ENCODE peak calls at places on chromosomes 12 and 14, in four cellular contexts. J, C, T and R are unnamed samples.

GRCh38 chr12:89856431-89856830 is 147.8 kb upstream of the ATP2B1 start:
- DNase-seq in C (no peak), J (peak), T (no peak), R (no peak)

GRCh38 chr12:125220404-125221273 is 155.4 kb downstream of the AACS start:
- DNase-seq in T (no peak), J (no peak), C (peak), R (no peak)

GRCh38 chr12:64618953-64619590 is 8.8 kb downstream of the RASSF3 start:
- DNase-seq in J (peak), C (no peak), T (no peak), R (no peak)

GRCh38 chr14:21924479-21924878 is 250.9 kb upstream of the OR4E1 start:
- DNase-seq in C (no peak), J (peak), T (no peak), R (no peak)

GRCh38 chr12:47082963-47083621 is 3.3 kb upstream of the AMIGO2 start:
- DNase-seq in C (no peak), J (no peak), T (no peak), R (no peak)

GRCh38 chr14:58488550-58488949 is 61.0 kb downstream of the KIAA0586 start:
- DNase-seq in T (no peak), J (no peak), C (no peak), R (no peak)

GRCh38 chr14:35395283-35395682 is 9.3 kb downstream of the NFKBIA start:
- DNase-seq in C (no peak), J (no peak), T (no peak), R (no peak)

GRCh38 chr14:33014710-33015109 is 76.0 kb downstream of the NPAS3 start:
- DNase-seq in J (no peak), T (no peak), C (no peak), R (no peak)

GRCh38 chr12:100745378-100746071 is 49.1 kb upstream of the ANO4 start:
- DNase-seq in C (no peak), T (no peak), J (no peak), R (no peak)

GRCh38 chr14:74548881-74549280 is 55.3 kb downstream of the ISCA2 start:
- DNase-seq in T (no peak), J (no peak), C (no peak), R (no peak)

GRCh38 chr12:26810330-26810729 is 22.7 kb downstream of the ITPR2 start:
- DNase-seq in T (no peak), C (no peak), J (no peak), R (no peak)

GRCh38 chr14:58822856-58823255 is 185.1 kb downstream of the DACT1 start:
- DNase-seq in C (no peak), T (no peak), J (no peak), R (no peak)

GRCh38 chr12:16606201-16606849 is 363 bp upstream of the LMO3 start:
- DNase-seq in J (no peak), C (peak), T (no peak), R (no peak)

GRCh38 chr12:62270872-62271271 is 10.7 kb downstream of the USP15 start:
- DNase-seq in J (no peak), T (no peak), C (no peak), R (no peak)

GRCh38 chr14:63747836-63748235 is 20.0 kb upstream of the SGPP1 start:
- DNase-seq in J (no peak), C (no peak), T (no peak), R (no peak)

GRCh38 chr14:63757211-63757610 is 29.3 kb upstream of the SGPP1 start:
- DNase-seq in T (no peak), J (no peak), C (no peak), R (no peak)

GRCh38 chr14:63752449-63753169 is 24.7 kb upstream of the SGPP1 start:
- DNase-seq in T (no peak), J (no peak), C (no peak), R (peak)
- TF ChIP-seq FOXK2 in T (no peak), J (no peak), C (no peak), R (no peak)

DNA sequence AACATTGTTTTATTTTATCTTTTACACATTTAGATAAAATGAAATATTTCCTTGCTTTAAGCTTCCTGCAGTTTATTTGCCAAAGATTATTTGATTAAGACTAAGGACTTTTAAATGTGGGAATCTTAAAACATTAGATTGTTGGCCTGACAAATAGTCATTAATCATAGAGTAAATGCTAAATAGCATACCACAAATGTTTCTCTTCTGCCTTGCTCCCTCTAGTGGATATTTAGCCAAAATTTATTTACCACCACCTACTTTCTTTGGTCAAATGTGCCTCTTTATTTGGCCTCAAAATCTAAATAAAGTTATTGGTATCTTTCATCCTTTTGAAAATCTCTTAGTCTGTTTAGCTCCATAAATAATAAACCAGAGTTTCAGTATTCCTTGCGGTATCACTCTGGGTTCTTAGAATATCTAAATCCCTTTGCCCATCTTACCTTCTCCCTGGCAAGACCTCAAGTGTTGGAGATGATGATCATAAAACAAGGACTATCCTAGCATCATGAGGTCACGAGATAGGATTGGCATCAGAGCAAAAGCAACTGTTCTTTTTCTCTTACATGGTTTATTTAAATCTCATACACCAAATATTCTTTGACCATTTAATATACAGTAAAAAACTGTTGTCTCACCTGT is 150.6 kb upstream of the AEBP2 start:
- DNase-seq in J (no peak), C (peak), T (peak), R (peak)
- TF ChIP-seq FOXK2 in J (no peak), C (no peak), T (no peak), R (no peak)

GRCh38 chr12:98741615-98742265 is 96.7 kb downstream of the APAF1 start:
- DNase-seq in J (no peak), T (no peak), C (peak), R (no peak)

GRCh38 chr12:98744692-98745091 is 99.6 kb downstream of the APAF1 start:
- DNase-seq in T (no peak), C (no peak), J (no peak), R (no peak)

GRCh38 chr12:98741229-98741614 is 96.1 kb downstream of the APAF1 start:
- DNase-seq in T (no peak), J (no peak), C (no peak), R (no peak)

GRCh38 chr12:98743362-98743953 is 98.4 kb downstream of the APAF1 start:
- DNase-seq in T (peak), J (no peak), C (peak), R (peak)

DNA sequence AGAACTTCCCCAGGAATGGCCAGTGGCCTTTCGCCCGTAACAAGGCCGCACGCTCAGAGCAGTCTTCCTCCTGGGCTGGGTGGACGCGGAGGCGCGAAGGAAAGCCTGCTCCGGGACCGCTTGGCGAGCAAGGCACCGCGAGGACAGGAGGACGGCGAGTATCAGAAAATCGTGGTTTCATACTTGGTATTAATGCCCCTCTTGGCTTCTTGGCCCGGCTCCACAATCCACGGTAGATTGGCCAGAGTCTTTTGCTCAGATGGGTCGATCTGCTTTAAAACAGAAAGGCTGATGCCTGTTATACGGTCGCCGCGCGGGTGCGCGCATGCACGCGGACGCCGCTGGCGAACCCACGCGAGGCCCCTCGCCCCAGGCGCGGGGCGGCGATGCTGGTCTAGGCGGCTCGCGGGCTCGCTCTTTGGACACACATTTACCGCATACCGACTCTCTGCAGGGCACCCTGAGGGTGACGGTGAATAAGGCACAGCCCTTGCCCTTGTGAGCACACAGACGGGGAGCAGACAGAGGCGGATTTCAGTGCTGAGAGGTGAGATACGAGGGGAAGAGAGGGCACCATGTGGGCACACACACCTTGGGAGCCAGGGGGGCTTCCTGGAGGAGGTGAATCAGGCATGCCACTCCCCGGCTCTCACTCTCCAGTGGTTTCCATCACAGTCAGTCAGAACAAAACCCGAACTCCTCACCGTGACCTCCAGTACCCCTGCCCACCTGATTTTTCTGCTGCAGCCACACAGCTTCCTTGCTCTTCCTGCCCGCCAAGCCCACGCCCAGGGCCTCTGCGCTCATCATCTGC is 100.7 kb downstream of the APAF1 start:
- DNase-seq in J (no peak), C (no peak), T (no peak), R (no peak)
- TF ChIP-seq FOXK2 in J (no peak), C (no peak), T (no peak), R (no peak)

DNA sequence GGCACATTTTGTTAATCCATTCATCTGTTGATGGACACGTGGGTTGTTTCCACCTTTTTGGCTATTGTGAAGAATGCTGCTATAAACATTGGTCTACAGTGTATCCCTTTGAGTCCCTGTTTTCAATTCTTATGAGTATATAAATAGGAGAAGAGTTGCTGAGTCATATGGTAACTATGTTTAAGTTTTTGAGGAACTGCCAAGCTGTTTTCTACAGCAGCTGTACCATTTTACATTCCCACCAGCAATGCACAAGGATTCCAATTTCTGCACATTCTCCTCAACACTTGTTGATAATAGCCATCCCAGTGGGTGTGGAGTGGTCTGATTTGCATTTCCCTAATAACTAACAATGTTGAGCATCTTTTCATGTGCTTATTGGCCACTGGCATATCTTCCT is 6.9 kb upstream of the SVOP start:
- DNase-seq in T (no peak), J (no peak), C (no peak), R (no peak)
- TF ChIP-seq FOXK2 in T (no peak), J (no peak), C (no peak), R (no peak)

DNA sequence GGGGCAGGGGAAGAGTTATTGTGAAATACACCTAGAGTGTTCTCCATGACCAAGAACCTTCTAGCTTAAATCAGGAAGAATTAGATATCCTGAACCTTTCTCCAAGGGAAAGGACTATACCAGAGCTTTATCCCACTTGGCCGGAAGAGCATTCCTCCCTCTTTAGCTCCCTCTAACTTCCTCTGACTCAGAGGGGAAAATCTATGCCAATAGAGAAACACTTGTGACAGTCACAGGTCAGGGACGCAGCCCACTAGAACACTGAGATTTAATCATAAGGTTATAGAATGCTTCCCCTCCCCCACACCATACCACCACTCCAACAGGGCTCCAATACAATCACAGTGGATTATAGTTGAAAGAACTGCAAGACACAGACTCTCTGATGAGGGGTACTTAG is 55.4 kb upstream of the RFX4 start:
- DNase-seq in T (no peak), C (no peak), J (no peak), R (no peak)
- TF ChIP-seq FOXK2 in T (no peak), C (no peak), J (no peak), R (no peak)